ENCODE peak calls at places on chromosomes 12 and 14, in five cellular contexts. X, L, Z, M and W are unnamed samples.

GRCh38 chr14:91893659-91894058 is 26.3 kb upstream of the TC2N start:
- DNase-seq in X (no peak), L (no peak), Z (no peak), M (no peak), W (no peak)

GRCh38 chr12:48681416-48681737 is 661 bp downstream of the KANSL2 start:
- DNase-seq in X (no peak), L (no peak), Z (peak), M (no peak), W (no peak)

GRCh38 chr12:28708918-28709371 is 440.1 kb upstream of the FAR2 start:
- DNase-seq in X (no peak), L (no peak), Z (peak), M (peak), W (no peak)

GRCh38 chr12:12721251-12721689 is 4.1 kb downstream of the CDKN1B start:
- DNase-seq in X (no peak), L (no peak), Z (no peak), M (no peak), W (no peak)

GRCh38 chr14:96698846-96699543 is 98.2 kb upstream of the VRK1 start:
- DNase-seq in X (no peak), L (peak), Z (no peak), M (no peak), W (peak)

GRCh38 chr12:43336962-43337555 is 214.9 kb downstream of the ADAMTS20 start:
- DNase-seq in X (peak), L (no peak), Z (peak), M (no peak), W (no peak)

GRCh38 chr12:90173499-90174197 is 465.0 kb upstream of the ATP2B1 start:
- DNase-seq in X (no peak), L (no peak), Z (no peak), M (no peak), W (no peak)

GRCh38 chr12:65955418-65955817 is 131.1 kb downstream of the HMGA2 start:
- DNase-seq in X (no peak), L (no peak), Z (no peak), M (no peak), W (no peak)

GRCh38 chr14:54703082-54703481 is 136.2 kb downstream of the SAMD4A start:
- DNase-seq in X (no peak), L (no peak), Z (no peak), M (no peak), W (no peak)

GRCh38 chr12:6691473-6691872 is 2.3 kb upstream of the ZNF384 start:
- DNase-seq in X (no peak), L (no peak), Z (peak), M (no peak), W (no peak)

GRCh38 chr14:64910847-64911495 is 3.3 kb upstream of the CHURC1 start:
- DNase-seq in X (peak), L (no peak), Z (peak), M (no peak), W (no peak)

GRCh38 chr12:64036414-64036813 is 185.7 kb downstream of the KICS2 start:
- DNase-seq in X (no peak), L (no peak), Z (no peak), M (no peak), W (no peak)

GRCh38 chr12:64172143-64172970 is 49.7 kb downstream of the KICS2 start:
- DNase-seq in X (no peak), L (no peak), Z (no peak), M (no peak), W (no peak)

GRCh38 chr12:10385181-10385613 is 4.6 kb downstream of the KLRK1 start:
- DNase-seq in X (no peak), L (no peak), Z (peak), M (peak), W (no peak)

GRCh38 chr12:46546634-46547273 is 174.2 kb upstream of the SLC38A2 start:
- DNase-seq in X (no peak), L (no peak), Z (no peak), M (no peak), W (no peak)

GRCh38 chr12:95074766-95075165 is 1.3 kb upstream of the NR2C1 start:
- DNase-seq in X (no peak), L (no peak), Z (peak), M (no peak), W (no peak)

GRCh38 chr12:109566424-109566823 is 6.9 kb downstream of the MMAB start:
- DNase-seq in X (no peak), L (no peak), Z (no peak), M (no peak), W (no peak)

GRCh38 chr14:54374117-54374884 is 22.5 kb upstream of the CDKN3 start:
- DNase-seq in X (no peak), L (no peak), Z (peak), M (no peak), W (no peak)

GRCh38 chr12:28780096-28780495 is 369.0 kb upstream of the FAR2 start:
- DNase-seq in X (no peak), L (no peak), Z (peak), M (peak), W (no peak)

GRCh38 chr14:32075636-32076277 is 1.3 kb upstream of the ARHGAP5 start:
- DNase-seq in X (peak), L (peak), Z (peak), M (no peak), W (no peak)

GRCh38 chr12:11461433-11461832 is 66.1 kb upstream of the PRB2 start:
- DNase-seq in X (no peak), L (no peak), Z (no peak), M (no peak), W (no peak)

GRCh38 chr12:96143392-96143791 is 50.8 kb upstream of the ELK3 start:
- DNase-seq in X (no peak), L (no peak), Z (no peak), M (no peak), W (peak)

GRCh38 chr12:60052483-60052882 is 456.7 kb downstream of the SLC16A7 start:
- DNase-seq in X (no peak), L (no peak), Z (peak), M (no peak), W (no peak)

GRCh38 chr12:113413488-113413939 is 8.7 kb upstream of the SDSL start:
- DNase-seq in X (no peak), L (no peak), Z (peak), M (no peak), W (no peak)

GRCh38 chr14:21204167-21205025 is 48.5 kb upstream of the OR5AU1 start:
- DNase-seq in X (no peak), L (no peak), Z (no peak), M (no peak), W (no peak)

GRCh38 chr14:72439707-72440106 is 454.2 kb downstream of the DPF3 start:
- DNase-seq in X (no peak), L (no peak), Z (no peak), M (no peak), W (peak)

GRCh38 chr12:8088574-8088973 is 6.5 kb downstream of the NECAP1 start:
- DNase-seq in X (no peak), L (peak), Z (no peak), M (no peak), W (no peak)

GRCh38 chr12:8081921-8082577 is at the start of gene NECAP1:
- DNase-seq in X (peak), L (peak), Z (peak), M (peak), W (peak)

GRCh38 chr12:8089718-8090117 is 7.6 kb downstream of the NECAP1 start:
- DNase-seq in X (no peak), L (no peak), Z (no peak), M (no peak), W (no peak)

DNA sequence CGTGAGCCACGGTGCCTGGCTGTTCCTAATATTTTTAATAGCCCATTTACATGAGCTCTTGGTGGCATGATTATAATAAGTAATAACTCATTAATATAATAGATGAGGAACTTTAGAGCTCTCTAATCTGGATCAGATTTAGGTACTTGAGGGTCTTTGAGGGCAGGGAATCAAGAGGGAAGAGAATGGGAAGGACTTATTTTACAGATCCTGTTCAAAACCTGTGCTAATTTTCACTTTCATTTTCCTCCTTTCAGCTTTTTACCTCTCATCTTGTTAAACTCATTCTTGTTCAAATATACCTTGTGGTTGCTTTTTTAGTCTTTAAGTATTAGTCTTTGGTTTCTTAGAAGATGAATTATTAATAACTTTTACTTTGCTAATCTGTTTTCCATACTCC is 5.6 kb downstream of the NECAP1 start:
- DNase-seq in X (no peak), L (no peak), Z (no peak), M (no peak), W (no peak)
- H3K4me3 ChIP-seq in X (no peak), L (no peak), Z (no peak), M (no peak), W (no peak)

DNA sequence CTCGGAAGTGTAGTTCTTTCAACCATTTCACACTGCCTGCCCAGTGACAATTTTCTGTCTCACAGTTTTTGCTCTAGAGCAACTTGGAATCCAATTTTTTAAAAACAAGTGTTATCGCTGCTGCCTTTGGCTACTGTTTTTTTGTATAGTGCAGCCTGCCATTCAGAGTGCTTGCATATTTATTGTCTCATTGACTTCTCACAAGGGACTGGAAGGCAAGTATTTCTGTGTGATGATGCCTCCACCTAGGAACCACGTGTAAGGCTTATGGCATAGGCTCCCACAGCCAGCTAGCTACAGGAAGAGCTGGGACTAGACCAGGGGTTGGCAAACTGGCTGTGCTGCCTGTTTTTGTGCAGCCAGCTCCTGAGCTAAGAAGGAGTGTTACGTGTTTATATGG is 903 bp downstream of the PARPBP start:
- DNase-seq in X (peak), L (no peak), Z (peak), M (peak), W (peak)
- H3K4me3 ChIP-seq in X (peak), L (peak), Z (peak), M (peak), W (peak)

GRCh38 chr14:81323094-81323493 is 77.0 kb downstream of the STON2 start:
- DNase-seq in X (no peak), L (no peak), Z (no peak), M (no peak), W (no peak)

GRCh38 chr14:81319314-81319713 is 80.8 kb downstream of the STON2 start:
- DNase-seq in X (no peak), L (no peak), Z (no peak), M (no peak), W (no peak)

GRCh38 chr14:81326451-81326850 is 73.7 kb downstream of the STON2 start:
- DNase-seq in X (no peak), L (no peak), Z (no peak), M (no peak), W (no peak)

GRCh38 chr14:81319946-81320345 is 80.2 kb downstream of the STON2 start:
- DNase-seq in X (no peak), L (no peak), Z (no peak), M (no peak), W (no peak)

DNA sequence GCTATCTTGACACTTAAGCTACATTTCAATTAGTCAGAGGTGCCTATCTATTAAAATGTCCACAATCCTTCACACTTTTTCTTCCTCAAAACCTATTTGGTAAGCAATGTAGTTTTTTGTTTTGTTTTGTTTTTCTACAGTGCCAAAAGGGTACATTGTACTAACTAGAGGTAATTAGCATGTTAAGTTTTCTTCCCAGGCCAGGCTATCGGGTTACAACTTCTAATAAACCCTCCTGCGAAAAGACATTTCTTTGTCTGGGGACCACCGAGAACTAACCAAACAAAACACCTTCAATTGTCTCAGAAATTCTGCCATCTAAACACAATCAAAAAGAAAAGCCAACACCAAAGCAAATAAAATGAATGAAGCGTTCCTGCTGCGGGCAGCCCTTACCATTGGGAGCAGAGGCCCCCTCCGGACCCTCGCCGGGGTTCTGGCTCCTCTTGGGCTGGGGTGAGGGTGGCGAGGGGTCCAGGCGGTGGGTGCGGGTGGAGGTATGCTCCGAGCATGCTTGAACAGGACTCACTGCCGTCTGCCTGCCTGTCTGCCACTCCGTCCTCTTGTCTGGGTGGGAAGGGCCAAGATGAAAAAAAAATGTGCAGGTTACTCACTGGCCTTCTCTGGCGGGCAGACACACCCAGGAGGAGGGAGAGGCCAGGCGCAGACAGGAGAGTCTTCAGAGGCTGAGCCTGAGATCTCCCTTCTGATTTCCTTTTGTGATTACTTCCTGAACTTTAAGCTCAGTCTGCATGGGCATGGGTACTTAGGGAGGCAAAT is 76.3 kb downstream of the STON2 start:
- DNase-seq in X (peak), L (no peak), Z (no peak), M (no peak), W (no peak)
- H3K4me3 ChIP-seq in X (peak), L (no peak), Z (no peak), M (no peak), W (no peak)

DNA sequence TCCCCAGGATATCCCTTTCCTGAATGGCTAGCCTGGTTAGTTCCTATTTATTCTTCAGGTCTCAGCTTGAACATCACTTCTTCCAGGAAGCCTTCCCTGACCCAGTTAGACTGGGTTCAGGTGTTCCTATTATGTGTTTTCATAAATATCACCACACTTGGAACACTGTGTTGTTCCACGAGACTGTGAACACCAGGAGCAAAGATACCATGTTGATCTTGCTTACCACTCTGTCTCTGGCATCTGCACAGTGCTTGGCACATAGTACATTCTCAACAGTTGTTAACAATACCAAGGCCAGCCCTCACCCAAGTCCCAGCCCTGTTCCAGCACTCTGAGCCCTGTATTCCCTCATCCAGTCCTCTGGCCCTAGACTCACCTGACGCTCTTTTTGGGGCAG is 13.7 kb upstream of the ZNF385A start:
- DNase-seq in X (no peak), L (no peak), Z (no peak), M (no peak), W (no peak)
- H3K4me3 ChIP-seq in X (no peak), L (no peak), Z (no peak), M (no peak), W (no peak)

GRCh38 chr12:106142591-106143261 is 4.0 kb upstream of the NUAK1 start:
- DNase-seq in X (no peak), L (no peak), Z (no peak), M (no peak), W (no peak)
- H3K4me3 ChIP-seq in X (no peak), L (no peak), Z (no peak), M (no peak), W (no peak)